ENCODE peak calls at places on chromosome 1, in seven cellular contexts. D is NCI-H748 treated with DMSO at 0.1 percent for 48 hours, G is mammary epithelial cell, B is mesothelial cell of epicardium, K is neural crest cell, L is SK-N-MC, A is activated T-cell treated with anti-CD3 and anti-CD28 coated beads for 48 hours. I is an unnamed sample.

GRCh38 chr1:202155478-202156021 is 4.9 kb downstream of the PTPN7 start:
- DNase-seq in D (no peak), G (peak), B (no peak), K (no peak), L (no peak), A (no peak), I (peak)

GRCh38 chr1:109047339-109047738 is 5.4 kb upstream of the WDR47 start:
- DNase-seq in D (no peak), G (no peak), B (no peak), K (no peak), L (no peak), A (no peak), I (no peak)

GRCh38 chr1:16141573-16142336 is 14.1 kb downstream of the EPHA2 start:
- DNase-seq in D (no peak), G (no peak), B (no peak), K (no peak), L (no peak), A (no peak), I (no peak)

GRCh38 chr1:66426231-66426853 is 107.6 kb upstream of the SGIP1 start:
- DNase-seq in D (no peak), G (no peak), B (no peak), K (no peak), L (no peak), A (no peak), I (no peak)

GRCh38 chr1:63909511-63909910 is 135.7 kb downstream of the ROR1 start:
- DNase-seq in D (no peak), G (no peak), B (no peak), K (no peak), L (no peak), A (no peak), I (no peak)

GRCh38 chr1:103191327-103191726 is 83.0 kb upstream of the COL11A1 start:
- DNase-seq in D (no peak), G (no peak), B (no peak), K (no peak), L (no peak), A (no peak), I (no peak)

GRCh38 chr1:230972855-230973271 is 5.8 kb downstream of the TTC13 start:
- DNase-seq in D (no peak), G (no peak), B (no peak), K (no peak), L (peak), A (peak), I (no peak)

GRCh38 chr1:243883551-243883950 is 33.5 kb upstream of the AKT3 start:
- DNase-seq in D (no peak), G (peak), B (no peak), K (no peak), L (no peak), A (no peak), I (no peak)

GRCh38 chr1:206954616-206955342 is 8.5 kb upstream of the PIGR start:
- DNase-seq in D (no peak), G (no peak), B (no peak), K (no peak), L (no peak), A (no peak), I (no peak)

GRCh38 chr1:49346767-49347349 is 570.2 kb upstream of the BEND5 start:
- DNase-seq in D (no peak), G (peak), B (no peak), K (no peak), L (no peak), A (no peak), I (peak)

GRCh38 chr1:17683551-17683950 is 71.6 kb upstream of the ACTL8 start:
- DNase-seq in D (no peak), G (no peak), B (no peak), K (no peak), L (no peak), A (no peak), I (no peak)

GRCh38 chr1:20717452-20718342 is at the start of gene KIF17:
- DNase-seq in D (no peak), G (no peak), B (peak), K (peak), L (no peak), A (peak), I (peak)

GRCh38 chr1:21783679-21784603 is 992 bp upstream of the USP48 start:
- DNase-seq in D (no peak), G (no peak), B (no peak), K (no peak), L (peak), A (no peak), I (no peak)